ENCODE peak calls at places on chromosomes 2 and 18, in six cellular contexts. A is epithelial cell of proximal tubule; O is hepatocyte; P is CD4-positive, CD25-positive, alpha-beta regulatory T cell; Q is HFF-Myc; D is Karpas-422. C is an unnamed sample.

GRCh38 chr18:4271952-4272351 is 183.2 kb downstream of the DLGAP1 start:
- DNase-seq in A (no peak), O (no peak), P (no peak), Q (no peak), D (no peak), C (no peak)

GRCh38 chr2:203340791-203341487 is 12.7 kb downstream of the ABI2 start:
- DNase-seq in A (peak), O (no peak), P (no peak), Q (no peak), D (no peak), C (no peak)

GRCh38 chr2:86372641-86373502 is 35.4 kb upstream of the REEP1 start:
- DNase-seq in A (no peak), O (peak), P (no peak), Q (no peak), D (peak), C (peak)

GRCh38 chr2:215407061-215407460 is 28.8 kb downstream of the FN1 start:
- DNase-seq in A (no peak), O (no peak), P (no peak), Q (no peak), D (no peak), C (no peak)

GRCh38 chr2:31335921-31336570 is 78.5 kb downstream of the XDH start:
- DNase-seq in A (peak), O (no peak), P (no peak), Q (peak), D (no peak), C (no peak)

GRCh38 chr2:121722479-121722878 is 14.2 kb downstream of the NIFK start:
- DNase-seq in A (peak), O (no peak), P (no peak), Q (no peak), D (no peak), C (no peak)

GRCh38 chr2:187874786-187875185 is 320.6 kb upstream of the TFPI start:
- DNase-seq in A (no peak), O (no peak), P (no peak), Q (no peak), D (no peak), C (no peak)

GRCh38 chr18:79129120-79129519 is 59.9 kb downstream of the ATP9B start:
- DNase-seq in A (no peak), O (no peak), P (no peak), Q (no peak), D (no peak), C (no peak)

GRCh38 chr2:218317232-218317630 is 24.9 kb upstream of the TMBIM1 start:
- DNase-seq in A (no peak), O (no peak), P (no peak), Q (no peak), D (no peak), C (no peak)

GRCh38 chr2:196108604-196109003 is 40.0 kb upstream of the DNAH7 start:
- DNase-seq in A (no peak), O (no peak), P (no peak), Q (no peak), D (no peak), C (no peak)

GRCh38 chr2:196112408-196113039 is 43.9 kb upstream of the DNAH7 start:
- DNase-seq in A (peak), O (no peak), P (no peak), Q (no peak), D (no peak), C (no peak)

DNA sequence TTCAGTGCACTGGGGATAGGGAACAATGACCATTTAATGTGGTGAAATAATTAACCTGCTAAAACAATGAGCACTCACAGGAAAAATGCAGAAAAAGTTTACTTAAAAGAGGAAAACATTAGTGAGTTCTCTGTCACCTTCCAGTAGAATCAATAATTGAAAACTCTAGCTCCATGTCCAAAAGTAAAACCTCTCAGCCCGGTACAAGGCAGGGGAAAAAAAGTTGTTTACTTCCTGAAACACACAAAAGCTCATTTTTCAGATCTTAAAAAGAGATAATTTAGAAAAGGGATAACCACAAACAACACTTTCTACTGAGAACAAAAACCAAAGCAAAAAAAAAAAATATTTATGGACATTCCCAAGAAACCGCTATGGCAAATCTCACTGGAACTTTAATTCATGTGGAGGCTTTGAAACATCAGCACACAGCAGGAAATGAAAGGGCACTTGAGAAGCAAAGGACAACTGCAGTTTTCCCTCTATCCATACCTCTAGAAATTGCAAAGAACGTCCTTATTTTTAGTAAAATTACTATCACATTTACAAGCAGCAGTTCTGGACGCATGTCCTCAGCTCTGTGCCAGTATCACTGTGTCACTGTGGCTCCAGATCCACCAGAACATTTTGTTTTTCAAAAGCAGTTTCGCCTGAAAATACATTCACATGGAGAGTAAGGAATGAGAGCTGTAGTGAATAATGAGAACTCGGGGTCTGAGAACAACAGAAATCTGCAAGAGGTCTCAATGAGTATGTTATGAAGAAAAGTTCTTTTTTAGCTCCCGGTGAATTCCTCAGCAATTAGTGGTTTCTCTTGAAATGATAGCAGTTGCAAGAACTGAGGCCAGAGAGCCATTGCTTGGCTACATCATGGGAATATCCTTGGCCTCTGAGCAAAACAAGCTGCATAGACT is 44.7 kb upstream of the DNAH7 start:
- DNase-seq in A (peak), O (no peak), P (no peak), Q (no peak), D (no peak), C (no peak)
- H3K4me3 ChIP-seq in A (peak), O (no peak), P (no peak), Q (no peak), D (no peak), C (no peak)

DNA sequence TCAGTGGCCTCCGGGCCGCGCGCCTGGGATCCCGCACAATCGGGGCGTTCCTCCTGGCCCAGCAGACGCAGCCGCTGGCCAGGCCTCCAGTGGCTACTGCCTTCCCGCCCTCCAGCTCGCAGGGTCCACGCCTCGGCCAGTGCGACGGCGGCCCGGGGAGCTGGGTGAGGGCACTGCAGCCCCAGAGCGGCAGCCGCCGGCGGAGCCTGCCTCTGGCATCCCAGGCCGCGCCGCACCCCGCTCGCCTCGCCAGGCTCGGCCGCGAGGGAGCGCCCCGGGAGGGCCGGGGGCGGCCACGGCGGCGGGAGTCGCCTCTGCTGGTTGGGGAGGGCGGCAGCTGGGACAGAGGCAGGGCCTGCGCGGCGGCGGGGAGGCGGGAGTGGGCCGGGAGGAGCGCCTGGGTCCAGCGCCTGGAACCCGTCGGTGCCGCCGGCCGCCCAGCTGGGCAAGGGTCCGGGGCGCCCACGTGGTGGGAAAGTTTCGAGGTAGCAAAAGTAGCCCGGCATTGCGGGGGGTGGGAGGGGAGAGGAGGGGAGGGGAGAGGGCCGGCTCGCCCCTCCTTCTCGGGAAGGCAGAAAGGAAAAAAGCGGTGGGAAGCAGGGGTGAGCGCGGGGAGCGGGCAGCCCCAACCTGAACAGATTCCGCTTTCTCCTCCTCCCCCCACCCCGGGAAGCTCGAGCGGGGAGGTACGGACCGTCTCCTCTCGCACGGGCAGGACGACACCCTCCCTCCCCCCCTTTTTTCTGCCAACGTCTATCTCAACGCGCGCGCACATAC is 1.5 kb upstream of the INHBB start:
- DNase-seq in A (no peak), O (peak), P (no peak), Q (no peak), D (no peak), C (peak)
- H3K4me3 ChIP-seq in A (no peak), O (peak), P (no peak), Q (no peak), D (no peak), C (peak)

DNA sequence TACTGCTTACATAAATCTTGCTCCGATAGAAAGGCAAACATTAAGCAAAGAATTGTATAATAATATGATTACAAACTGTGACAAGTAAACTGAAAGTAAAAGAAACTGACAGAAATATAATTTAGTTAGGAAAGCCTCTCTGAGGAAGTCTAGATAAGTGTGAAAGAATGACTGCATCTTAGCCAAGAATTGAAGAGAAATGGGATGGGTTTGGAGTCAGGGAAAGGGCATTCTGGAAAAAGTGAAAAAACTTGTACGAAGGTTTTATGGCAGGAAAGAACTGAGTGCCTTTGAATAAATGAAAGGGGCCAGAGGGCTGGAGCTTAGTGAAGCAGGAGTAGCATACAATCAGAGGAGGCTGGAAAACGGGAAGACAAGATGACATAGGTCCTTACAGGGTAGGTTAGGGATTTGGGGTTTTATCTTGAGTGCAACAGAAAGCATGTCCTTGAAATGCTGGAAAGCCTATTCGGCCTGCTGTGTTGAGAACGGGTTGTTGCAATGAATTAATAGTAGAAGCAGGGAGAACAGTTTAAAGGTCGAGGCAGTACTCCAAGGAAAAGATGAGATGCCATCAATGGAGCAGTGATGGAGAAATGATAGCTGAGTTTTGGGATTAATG is 152.6 kb upstream of the RND3 start:
- DNase-seq in A (no peak), O (no peak), P (no peak), Q (no peak), D (no peak), C (no peak)
- H3K4me3 ChIP-seq in A (no peak), O (no peak), P (no peak), Q (no peak), D (no peak), C (no peak)

DNA sequence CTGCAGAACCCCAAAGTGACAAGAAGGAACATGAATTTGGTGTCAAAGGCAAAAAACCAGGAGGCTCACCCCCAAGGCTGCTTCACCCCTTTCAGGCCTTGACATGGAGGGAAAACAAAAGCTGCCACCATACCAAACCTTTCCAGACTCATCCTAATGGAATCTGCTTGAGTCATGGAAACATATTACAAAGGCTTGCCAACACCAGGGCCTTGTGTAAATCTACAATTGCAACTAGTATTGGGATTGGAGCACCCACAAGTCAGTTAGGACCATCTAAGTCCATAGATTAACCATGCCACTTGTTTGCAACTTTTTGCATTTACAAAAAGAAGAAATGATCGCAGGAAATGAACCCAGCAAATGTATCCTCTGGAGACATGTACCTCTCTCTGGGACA is 297.6 kb downstream of the CDCA7 start:
- DNase-seq in A (peak), O (peak), P (no peak), Q (peak), D (peak), C (no peak)
- H3K4me3 ChIP-seq in A (no peak), O (no peak), P (no peak), Q (no peak), D (no peak), C (no peak)

GRCh38 chr2:158457826-158458616 is 1.3 kb downstream of the PKP4 start:
- DNase-seq in A (no peak), O (peak), P (peak), Q (no peak), D (no peak), C (peak)

GRCh38 chr2:158457092-158457825 is 507 bp downstream of the PKP4 start:
- DNase-seq in A (no peak), O (peak), P (peak), Q (no peak), D (no peak), C (peak)

GRCh38 chr2:158456309-158457066 is at the start of the genes CCDC148 and PKP4:
- DNase-seq in A (no peak), O (peak), P (peak), Q (peak), D (no peak), C (peak)

GRCh38 chr2:158459161-158460003 is 2.6 kb downstream of the PKP4 start:
- DNase-seq in A (no peak), O (no peak), P (no peak), Q (no peak), D (no peak), C (no peak)

GRCh38 chr2:158458617-158458920 is 1.8 kb downstream of the PKP4 start:
- DNase-seq in A (no peak), O (no peak), P (no peak), Q (no peak), D (no peak), C (no peak)
- H3K4me3 ChIP-seq in A (peak), O (peak), P (peak), Q (peak), D (no peak), C (peak)

DNA sequence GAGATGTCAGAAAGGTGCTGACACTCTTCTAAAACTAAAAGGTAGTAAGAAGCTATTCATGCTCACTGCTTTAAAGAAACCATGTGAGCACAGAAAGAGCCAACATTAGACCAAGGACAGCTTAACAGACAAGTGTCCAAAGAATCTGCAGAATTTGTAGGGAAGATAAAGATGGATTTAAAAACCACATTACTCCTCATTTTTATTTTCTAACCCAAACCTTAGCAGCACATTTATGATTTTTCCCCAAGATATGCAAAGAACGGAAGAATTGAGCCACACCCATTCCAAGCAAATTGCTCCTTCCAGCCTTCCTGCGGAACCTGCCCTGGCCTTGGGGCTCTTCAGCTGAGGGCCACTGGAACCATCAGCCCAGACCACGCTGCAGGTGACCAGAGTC is 26.9 kb downstream of the MBP start:
- DNase-seq in A (no peak), O (no peak), P (no peak), Q (no peak), D (no peak), C (no peak)
- H3K4me3 ChIP-seq in A (no peak), O (no peak), P (peak), Q (no peak), D (no peak), C (no peak)

GRCh38 chr2:201167546-201167945 is 15.4 kb upstream of the CASP10 start:
- DNase-seq in A (no peak), O (no peak), P (no peak), Q (no peak), D (no peak), C (no peak)
- H3K4me3 ChIP-seq in A (no peak), O (no peak), P (no peak), Q (no peak), D (no peak), C (no peak)

GRCh38 chr2:240233891-240234502 is 93.5 kb upstream of the OTOS start:
- DNase-seq in A (no peak), O (no peak), P (no peak), Q (no peak), D (no peak), C (peak)
- H3K4me3 ChIP-seq in A (peak), O (no peak), P (no peak), Q (no peak), D (no peak), C (no peak)

GRCh38 chr2:39570130-39570555 is 95.6 kb upstream of the TMEM178A start:
- DNase-seq in A (no peak), O (no peak), P (no peak), Q (no peak), D (no peak), C (no peak)

GRCh38 chr2:39568561-39569006 is 97.1 kb upstream of the TMEM178A start:
- DNase-seq in A (peak), O (peak), P (no peak), Q (peak), D (no peak), C (no peak)

GRCh38 chr2:39570614-39571013 is 95.1 kb upstream of the TMEM178A start:
- DNase-seq in A (no peak), O (no peak), P (no peak), Q (no peak), D (no peak), C (no peak)

GRCh38 chr2:39573276-39573675 is 92.4 kb upstream of the TMEM178A start:
- DNase-seq in A (no peak), O (no peak), P (no peak), Q (no peak), D (no peak), C (no peak)

DNA sequence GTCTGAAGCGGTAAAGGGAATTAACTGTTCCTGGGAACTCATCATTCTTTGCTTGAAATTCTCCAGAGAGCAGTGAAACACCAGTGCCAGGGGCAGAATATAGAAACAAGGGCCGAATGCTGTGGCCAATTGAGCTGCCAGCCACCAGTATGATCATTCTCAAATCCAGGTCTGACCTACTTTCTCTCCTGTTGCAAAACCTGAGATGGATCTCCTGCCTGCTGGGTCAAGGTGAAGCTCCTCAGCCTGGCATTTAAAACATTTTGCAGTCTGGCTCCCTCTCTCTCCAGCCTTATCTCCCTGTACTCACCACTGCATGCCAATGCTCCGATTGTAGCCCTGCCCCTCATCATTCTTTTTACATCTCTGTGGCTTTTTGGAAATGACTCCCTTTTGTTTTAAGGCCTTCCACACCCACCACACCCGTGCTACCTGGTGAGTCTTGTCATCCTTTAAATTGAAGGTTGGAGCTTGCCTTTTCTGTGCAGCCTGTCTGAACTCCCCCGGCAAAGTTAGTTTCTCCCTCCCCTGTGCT is 94.5 kb upstream of the TMEM178A start:
- DNase-seq in A (no peak), O (peak), P (no peak), Q (no peak), D (no peak), C (no peak)
- H3K4me3 ChIP-seq in A (no peak), O (no peak), P (no peak), Q (no peak), D (no peak), C (no peak)

GRCh38 chr2:68771211-68771721 is 36.7 kb downstream of the ARHGAP25 start:
- DNase-seq in A (no peak), O (no peak), P (no peak), Q (no peak), D (no peak), C (no peak)
- H3K4me3 ChIP-seq in A (no peak), O (no peak), P (peak), Q (no peak), D (no peak), C (no peak)